ENCODE peak calls at places on chromosomes 12 and 14, in five cellular contexts. K, G, N, Q and I are unnamed samples.

GRCh38 chr12:115440438-115440837 is 756.5 kb upstream of the TBX3 start:
- DNase-seq in K (peak; percentile 16), G (no peak), N (no peak), Q (no peak), I (no peak)

GRCh38 chr12:4011597-4011996 is 138.4 kb upstream of the PARP11 start:
- DNase-seq in K (no peak), G (no peak), N (no peak), Q (no peak), I (no peak)

GRCh38 chr14:53952533-53952932 is 4.1 kb downstream of the BMP4 start:
- DNase-seq in K (no peak), G (no peak), N (no peak), Q (no peak), I (no peak)

GRCh38 chr14:60125918-60126317 is 34.2 kb downstream of the PCNX4 start:
- DNase-seq in K (no peak), G (no peak), N (no peak), Q (no peak), I (no peak)

GRCh38 chr12:5022030-5022429 is 21.6 kb upstream of the KCNA5 start:
- DNase-seq in K (no peak), G (no peak), N (no peak), Q (no peak), I (no peak)

GRCh38 chr14:82602794-82603193 is 1069.1 kb upstream of the SEL1L start:
- DNase-seq in K (no peak), G (no peak), N (no peak), Q (no peak), I (no peak)

GRCh38 chr14:74478996-74479635 is 14.0 kb downstream of the NPC2 start:
- DNase-seq in K (no peak), G (peak; percentile 67), N (no peak), Q (no peak), I (no peak)

GRCh38 chr12:101695698-101696097 is 1.7 kb upstream of the CHPT1 start:
- DNase-seq in K (no peak), G (no peak), N (no peak), Q (no peak), I (no peak)

GRCh38 chr12:89706551-89707348 is 1.9 kb downstream of the ATP2B1 start:
- DNase-seq in K (no peak), G (peak; percentile 27), N (no peak), Q (no peak), I (no peak)
- TF ChIP-seq JUND in K (no peak), G (no peak), N (no peak), Q (no peak), I (no peak)

GRCh38 chr12:50070314-50071060 is 13.1 kb downstream of the ASIC1 start:
- DNase-seq in K (peak; percentile 79), G (peak; percentile 85), N (no peak), Q (peak; percentile 64), I (peak; percentile 60)
- TF ChIP-seq JUND in K (peak; percentile 36), G (no peak), N (no peak), Q (no peak), I (no peak)

DNA sequence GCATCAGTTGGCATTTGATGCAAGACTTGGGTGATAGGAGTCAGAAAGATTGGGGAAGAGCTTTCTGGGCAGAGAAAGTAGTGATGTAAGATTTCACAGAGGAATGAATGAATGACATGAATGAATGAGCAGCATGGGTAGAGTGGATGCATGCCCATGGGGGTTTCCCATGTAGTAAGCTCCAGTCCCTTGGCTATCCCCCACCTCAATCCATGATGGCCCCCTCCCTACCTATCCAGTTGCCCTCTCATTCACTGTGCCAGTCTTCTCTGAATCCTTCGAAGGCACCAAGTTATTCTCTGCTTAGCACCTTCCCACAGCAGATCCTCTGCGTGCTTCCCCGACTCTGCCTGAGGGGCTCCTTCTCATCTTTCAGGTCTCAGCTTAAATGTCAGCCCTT is 32.0 kb downstream of the ERH start:
- DNase-seq in K (no peak), G (no peak), N (no peak), Q (no peak), I (no peak)
- TF ChIP-seq JUND in K (no peak), G (no peak), N (no peak), Q (no peak), I (no peak)

GRCh38 chr12:23889069-23889440 is 60.4 kb downstream of the SOX5 start:
- DNase-seq in K (no peak), G (no peak), N (no peak), Q (no peak), I (no peak)
- TF ChIP-seq JUND in K (no peak), G (no peak), N (no peak), Q (no peak), I (no peak)

GRCh38 chr12:131245564-131246355 is 292.1 kb downstream of the ADGRD1 start:
- DNase-seq in K (no peak), G (no peak), N (no peak), Q (no peak), I (no peak)
- TF ChIP-seq JUND in K (no peak), G (no peak), N (no peak), Q (no peak), I (no peak)

GRCh38 chr12:51906452-51907082 is 737 bp upstream of the ACVRL1 start:
- DNase-seq in K (peak; percentile 25), G (peak; percentile 47), N (no peak), Q (no peak), I (no peak)

GRCh38 chr12:51908876-51909592 is 1.7 kb downstream of the ACVRL1 start:
- DNase-seq in K (peak; percentile 36), G (no peak), N (no peak), Q (no peak), I (no peak)

GRCh38 chr12:51905507-51906438 is 1.5 kb upstream of the ACVRL1 start:
- DNase-seq in K (peak; percentile 66), G (peak; percentile 61), N (no peak), Q (no peak), I (no peak)

GRCh38 chr12:51907864-51908425 is 641 bp downstream of the ACVRL1 start:
- DNase-seq in K (no peak), G (no peak), N (no peak), Q (no peak), I (no peak)

DNA sequence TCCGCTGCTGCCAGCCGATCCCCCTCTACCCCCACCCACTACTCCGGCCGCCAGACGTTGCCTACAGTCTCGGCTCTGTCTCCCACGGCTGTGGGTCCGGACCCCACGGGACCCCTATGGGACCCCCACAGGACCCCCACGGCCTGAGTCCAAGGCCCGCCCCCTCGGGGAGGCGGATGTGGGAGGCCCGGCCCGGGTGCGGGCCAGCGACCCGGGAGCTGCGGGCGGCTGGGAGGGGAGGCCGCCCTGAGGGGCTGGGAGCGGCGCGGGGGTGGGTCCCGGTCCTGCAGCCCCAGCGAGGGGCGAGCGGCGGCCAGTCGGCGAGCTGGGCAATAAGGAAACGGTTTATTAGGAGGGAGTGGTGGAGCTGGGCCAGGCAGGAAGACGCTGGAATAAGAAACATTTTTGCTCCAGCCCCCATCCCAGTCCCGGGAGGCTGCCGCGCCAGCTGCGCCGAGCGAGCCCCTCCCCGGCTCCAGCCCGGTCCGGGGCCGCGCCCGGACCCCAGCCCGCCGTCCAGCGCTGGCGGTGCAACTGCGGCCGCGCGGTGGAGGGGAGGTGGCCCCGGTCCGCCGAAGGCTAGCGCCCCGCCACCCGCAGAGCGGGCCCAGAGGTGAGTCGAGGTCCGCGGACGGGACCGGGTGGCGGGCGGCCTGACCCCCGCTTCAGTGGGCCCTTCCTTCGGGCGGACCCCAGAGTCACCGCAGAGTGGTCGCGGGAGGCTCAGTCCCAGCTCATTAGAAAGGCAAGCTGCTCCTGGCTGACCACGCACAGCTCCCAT is at the start of gene ACVRL1:
- DNase-seq in K (no peak), G (no peak), N (no peak), Q (no peak), I (no peak)
- TF ChIP-seq JUND in K (no peak), G (no peak), N (no peak), Q (no peak), I (no peak)

DNA sequence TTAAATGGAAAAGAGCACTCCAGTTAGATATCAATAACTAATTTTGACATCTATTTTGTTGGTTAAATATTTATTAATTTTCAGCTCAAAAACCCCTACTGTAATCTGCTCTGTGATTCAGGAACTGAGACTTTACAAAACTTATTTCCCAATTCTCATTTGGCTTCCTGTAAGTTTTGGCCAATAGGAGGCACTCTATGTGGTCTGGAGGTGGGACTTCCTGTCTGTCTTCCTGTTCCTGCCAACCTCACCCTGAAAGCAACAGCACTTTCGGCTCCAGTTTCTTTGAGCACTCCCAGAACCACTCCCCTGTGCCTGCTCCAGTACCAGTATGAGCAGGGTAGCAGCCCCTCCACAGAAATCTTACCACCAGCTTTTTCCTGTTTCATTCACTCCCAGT is 1027.0 kb downstream of the VRK1 start:
- DNase-seq in K (no peak), G (no peak), N (no peak), Q (no peak), I (no peak)
- TF ChIP-seq JUND in K (no peak), G (no peak), N (no peak), Q (no peak), I (no peak)

DNA sequence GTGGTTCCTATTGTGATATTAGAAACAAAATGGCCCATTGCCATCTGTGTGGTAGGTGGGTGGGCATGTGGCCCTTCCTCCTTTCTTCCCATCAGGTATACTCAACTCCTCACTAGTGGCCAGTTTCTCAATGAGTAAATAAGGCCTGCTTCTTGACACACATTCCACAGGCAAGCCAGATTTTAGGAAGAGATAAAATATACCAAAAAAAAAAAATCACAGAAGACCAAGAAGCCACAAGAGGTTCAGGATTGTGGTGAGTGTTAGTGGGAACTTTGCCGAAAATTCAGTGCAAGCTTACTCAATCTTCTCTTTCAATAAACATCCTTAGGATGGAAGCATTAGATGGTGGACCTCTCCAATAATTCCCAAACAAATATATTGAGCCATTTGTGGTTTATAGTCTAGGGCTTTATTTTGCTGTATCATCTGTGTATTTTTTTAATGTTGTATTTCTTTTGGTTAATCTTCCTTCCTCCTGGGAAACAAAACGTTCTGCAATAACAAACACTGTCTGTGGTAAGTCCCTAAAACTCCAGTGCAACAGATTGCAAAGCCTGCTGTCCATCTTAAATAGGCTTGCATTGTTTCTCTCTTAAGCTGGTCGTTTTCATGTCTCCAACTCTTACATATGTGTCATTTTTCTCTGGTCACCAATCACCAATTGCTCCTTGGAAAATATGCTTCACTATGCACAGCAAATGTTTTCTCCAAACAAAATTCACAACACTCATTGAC is 289.9 kb upstream of the KITLG start:
- DNase-seq in K (no peak), G (no peak), N (no peak), Q (no peak), I (peak; percentile 64)
- TF ChIP-seq JUND in K (no peak), G (no peak), N (no peak), Q (no peak), I (no peak)

GRCh38 chr12:121799842-121800693 is 3.7 kb upstream of the SETD1B start:
- DNase-seq in K (peak; percentile 71), G (peak; percentile 75), N (no peak), Q (peak; percentile 70), I (peak; percentile 90)
- TF ChIP-seq JUND in K (no peak), G (peak; percentile 54), N (no peak), Q (no peak), I (no peak)